ENCODE peak calls at places on chromosomes 2 and 18, in four cellular contexts. One of them, this sample, is unnamed.

GRCh38 chr2:23480991-23481797 is 96.2 kb downstream of the KLHL29 start:
- DNase-seq in right atrium auricular region: no peak
- DNase-seq in breast epithelium: peak; percentile 60
- DNase-seq in HFFc6: peak; percentile 59
- DNase-seq in this sample: no peak

GRCh38 chr2:190835303-190835930 is 45.2 kb upstream of the GLS start:
- DNase-seq in right atrium auricular region: peak; percentile 73
- DNase-seq in breast epithelium: peak; percentile 44
- DNase-seq in HFFc6: peak; percentile 82
- DNase-seq in this sample: no peak

GRCh38 chr18:12443631-12444030 is 35.9 kb downstream of the PRELID3A start:
- DNase-seq in right atrium auricular region: no peak
- DNase-seq in breast epithelium: no peak
- DNase-seq in HFFc6: no peak
- DNase-seq in this sample: no peak

GRCh38 chr18:49944681-49945080 is 131.3 kb upstream of the ACAA2 start:
- DNase-seq in right atrium auricular region: no peak
- DNase-seq in breast epithelium: no peak
- DNase-seq in HFFc6: no peak
- DNase-seq in this sample: no peak

GRCh38 chr2:112156152-112156986 is 18.2 kb downstream of the FBLN7 start:
- DNase-seq in right atrium auricular region: no peak
- DNase-seq in breast epithelium: no peak
- DNase-seq in HFFc6: no peak
- DNase-seq in this sample: no peak

GRCh38 chr18:3248670-3249359 is 1.2 kb downstream of the MYL12A start:
- DNase-seq in right atrium auricular region: no peak
- DNase-seq in breast epithelium: peak; percentile 54
- DNase-seq in HFFc6: no peak
- DNase-seq in this sample: no peak

GRCh38 chr2:159410276-159410675 is 123.8 kb upstream of the WDSUB1 start:
- DNase-seq in right atrium auricular region: no peak
- DNase-seq in breast epithelium: no peak
- DNase-seq in HFFc6: no peak
- DNase-seq in this sample: no peak

GRCh38 chr2:188364033-188364432 is 72.4 kb downstream of the GULP1 start:
- DNase-seq in right atrium auricular region: no peak
- DNase-seq in breast epithelium: no peak
- DNase-seq in HFFc6: no peak
- DNase-seq in this sample: no peak

GRCh38 chr2:71786291-71787107 is 333.1 kb downstream of the DYSF start:
- DNase-seq in right atrium auricular region: peak; percentile 52
- DNase-seq in breast epithelium: peak; percentile 8
- DNase-seq in HFFc6: no peak
- DNase-seq in this sample: no peak

GRCh38 chr18:58635891-58636290 is 7.0 kb upstream of the ALPK2 start:
- DNase-seq in right atrium auricular region: no peak
- DNase-seq in breast epithelium: no peak
- DNase-seq in HFFc6: peak; percentile 66
- DNase-seq in this sample: no peak

GRCh38 chr2:130727286-130727924 is 1.5 kb upstream of the GPR148 start:
- DNase-seq in right atrium auricular region: peak; percentile 76
- DNase-seq in breast epithelium: peak; percentile 67
- DNase-seq in HFFc6: peak; percentile 25
- DNase-seq in this sample: peak; percentile 67

GRCh38 chr2:240885980-240886565 is 9.9 kb downstream of the MAB21L4 start:
- DNase-seq in right atrium auricular region: no peak
- DNase-seq in breast epithelium: no peak
- DNase-seq in HFFc6: no peak
- DNase-seq in this sample: no peak

GRCh38 chr2:183610724-183611123 is 486.5 kb downstream of the NUP35 start:
- DNase-seq in right atrium auricular region: no peak
- DNase-seq in breast epithelium: no peak
- DNase-seq in HFFc6: no peak
- DNase-seq in this sample: no peak

DNA sequence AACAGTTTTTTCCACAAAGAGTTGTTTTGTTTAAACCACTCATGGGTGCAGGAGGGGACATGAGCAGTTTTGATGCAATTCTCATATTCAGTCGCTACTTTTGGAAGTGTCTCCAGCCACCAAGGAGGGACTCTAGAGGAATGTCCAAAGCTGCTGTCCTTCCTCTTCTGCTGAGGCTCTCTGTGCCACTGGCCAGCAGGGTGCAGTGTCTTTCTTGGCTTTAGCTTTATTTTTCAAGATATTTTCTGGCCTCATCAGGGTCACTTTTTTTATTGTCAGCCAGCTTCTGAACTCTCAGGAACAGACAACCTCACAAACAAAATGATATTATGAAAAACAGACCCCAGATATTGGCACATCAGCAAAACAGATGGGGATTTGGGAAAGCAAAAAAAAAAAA is 289.3 kb upstream of the ZSWIM2 start:
- DNase-seq in right atrium auricular region: peak; percentile 67
- DNase-seq in breast epithelium: no peak
- DNase-seq in HFFc6: peak; percentile 26
- DNase-seq in this sample: no peak
- TF ChIP-seq CTCF in right atrium auricular region: no peak
- TF ChIP-seq CTCF in breast epithelium: peak; percentile 25
- TF ChIP-seq CTCF in HFFc6: peak; percentile 77
- TF ChIP-seq CTCF in this sample: no peak

GRCh38 chr2:85215074-85216050 is 82.2 kb downstream of the TCF7L1 start:
- DNase-seq in right atrium auricular region: no peak
- DNase-seq in breast epithelium: peak; percentile 52
- DNase-seq in HFFc6: peak; percentile 87
- DNase-seq in this sample: no peak
- TF ChIP-seq CTCF in right atrium auricular region: no peak
- TF ChIP-seq CTCF in breast epithelium: peak; percentile 28
- TF ChIP-seq CTCF in HFFc6: peak; percentile 32
- TF ChIP-seq CTCF in this sample: no peak

DNA sequence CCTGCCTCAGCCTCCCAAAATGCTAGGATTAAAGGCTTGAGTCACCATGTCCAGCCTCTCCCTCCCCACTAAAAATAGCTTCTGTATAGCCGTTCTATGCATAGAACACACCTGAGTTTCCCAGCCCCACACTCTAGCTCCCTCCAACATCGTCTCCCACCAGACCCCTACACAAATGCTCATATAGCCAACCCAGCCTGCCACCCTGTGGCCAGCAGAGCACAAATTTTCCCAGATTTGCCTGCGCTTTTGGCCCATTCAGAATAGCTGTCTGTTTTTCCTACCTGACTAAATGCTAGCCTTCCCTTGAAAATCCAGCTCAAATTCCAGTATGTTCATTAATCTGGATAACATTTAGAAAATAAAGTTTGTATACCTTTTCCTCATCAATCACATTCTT is 22.8 kb downstream of the TRABD2A start:
- DNase-seq in right atrium auricular region: no peak
- DNase-seq in breast epithelium: no peak
- DNase-seq in HFFc6: no peak
- DNase-seq in this sample: no peak
- TF ChIP-seq CTCF in right atrium auricular region: no peak
- TF ChIP-seq CTCF in breast epithelium: no peak
- TF ChIP-seq CTCF in HFFc6: peak; percentile 68
- TF ChIP-seq CTCF in this sample: no peak

DNA sequence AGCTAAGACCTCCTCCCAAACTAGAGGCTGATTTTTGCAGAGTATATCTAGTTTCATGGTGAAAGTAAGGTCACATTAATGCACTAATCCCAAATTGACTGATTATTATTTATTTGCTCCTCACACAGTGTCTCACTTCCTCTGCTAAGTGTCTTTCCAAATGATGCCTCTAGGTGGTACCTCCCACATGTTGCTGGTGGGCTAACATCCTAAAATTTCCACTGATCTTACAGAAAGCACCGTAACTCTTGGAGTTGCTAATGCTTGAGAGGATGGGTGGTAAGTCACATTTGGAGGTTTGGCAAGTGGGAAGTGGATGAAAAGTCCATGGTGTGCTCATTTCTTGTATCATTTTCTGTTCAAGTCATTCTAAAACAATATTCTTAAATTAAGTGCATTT is 428.7 kb upstream of the GYPC start:
- DNase-seq in right atrium auricular region: no peak
- DNase-seq in breast epithelium: no peak
- DNase-seq in HFFc6: no peak
- DNase-seq in this sample: no peak
- TF ChIP-seq CTCF in right atrium auricular region: no peak
- TF ChIP-seq CTCF in breast epithelium: no peak
- TF ChIP-seq CTCF in HFFc6: peak; percentile 16
- TF ChIP-seq CTCF in this sample: no peak

GRCh38 chr2:224887159-224887558 is 155.1 kb downstream of the DOCK10 start:
- DNase-seq in right atrium auricular region: no peak
- DNase-seq in breast epithelium: no peak
- DNase-seq in HFFc6: peak; percentile 79
- DNase-seq in this sample: no peak
- TF ChIP-seq CTCF in right atrium auricular region: no peak
- TF ChIP-seq CTCF in breast epithelium: no peak
- TF ChIP-seq CTCF in HFFc6: peak; percentile 68
- TF ChIP-seq CTCF in this sample: no peak

GRCh38 chr2:96407041-96407918 is 71.7 kb downstream of the NCAPH start:
- DNase-seq in right atrium auricular region: peak; percentile 76
- DNase-seq in breast epithelium: peak; percentile 79
- DNase-seq in HFFc6: peak; percentile 42
- DNase-seq in this sample: peak; percentile 48

GRCh38 chr2:96412307-96413066 is 76.9 kb downstream of the NCAPH start:
- DNase-seq in right atrium auricular region: peak; percentile 34
- DNase-seq in breast epithelium: no peak
- DNase-seq in HFFc6: no peak
- DNase-seq in this sample: no peak

GRCh38 chr2:96407919-96408550 is 72.5 kb downstream of the NCAPH start:
- DNase-seq in right atrium auricular region: peak; percentile 58
- DNase-seq in breast epithelium: no peak
- DNase-seq in HFFc6: no peak
- DNase-seq in this sample: no peak

GRCh38 chr2:96409543-96410184 is 74.1 kb downstream of the NCAPH start:
- DNase-seq in right atrium auricular region: no peak
- DNase-seq in breast epithelium: no peak
- DNase-seq in HFFc6: no peak
- DNase-seq in this sample: no peak

DNA sequence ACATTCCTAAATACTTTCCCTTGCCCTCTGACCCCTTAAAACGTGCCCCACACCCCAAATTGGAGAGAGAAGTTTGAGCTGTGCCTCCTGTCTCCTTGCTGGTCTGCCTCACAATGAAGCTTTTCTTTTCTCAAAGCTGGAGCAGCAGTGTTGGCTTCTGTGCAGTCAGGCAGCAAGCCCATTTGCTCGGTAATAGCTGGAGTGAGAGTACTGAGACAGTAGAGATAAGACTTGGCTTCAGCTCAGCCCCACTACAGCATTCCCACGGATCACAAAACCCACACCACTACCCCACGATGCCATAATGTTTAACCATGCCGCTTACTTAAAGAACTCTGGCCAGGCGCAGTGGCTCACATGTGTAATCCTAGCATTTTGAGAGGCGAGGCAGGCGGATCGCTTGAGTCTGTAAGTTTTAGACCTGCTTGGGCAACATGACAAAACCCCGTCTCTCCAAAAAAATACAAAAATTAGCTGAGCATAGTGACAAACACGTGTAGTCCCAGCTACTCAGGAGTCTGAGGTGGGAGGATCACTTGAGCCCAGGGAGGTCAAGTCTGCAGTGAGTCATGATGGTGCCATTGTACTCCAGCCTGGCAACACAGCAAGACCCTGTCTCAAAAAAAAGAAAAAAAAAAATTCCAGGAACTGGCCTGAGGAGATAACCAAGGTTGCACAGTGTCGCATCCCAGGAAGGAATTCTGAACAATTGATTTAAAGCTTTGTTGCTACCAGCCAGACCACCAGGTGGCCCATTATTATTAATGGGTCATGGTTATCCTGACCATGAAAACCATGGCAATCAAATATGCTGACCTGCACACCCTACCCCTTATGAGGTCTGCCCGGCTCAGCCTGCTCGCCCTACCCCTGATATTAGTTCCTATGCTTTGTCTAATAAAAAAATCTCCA is 73.3 kb downstream of the NCAPH start:
- DNase-seq in right atrium auricular region: peak; percentile 79
- DNase-seq in breast epithelium: peak; percentile 60
- DNase-seq in HFFc6: no peak
- DNase-seq in this sample: no peak
- TF ChIP-seq CTCF in right atrium auricular region: no peak
- TF ChIP-seq CTCF in breast epithelium: no peak
- TF ChIP-seq CTCF in HFFc6: peak; percentile 43
- TF ChIP-seq CTCF in this sample: no peak

DNA sequence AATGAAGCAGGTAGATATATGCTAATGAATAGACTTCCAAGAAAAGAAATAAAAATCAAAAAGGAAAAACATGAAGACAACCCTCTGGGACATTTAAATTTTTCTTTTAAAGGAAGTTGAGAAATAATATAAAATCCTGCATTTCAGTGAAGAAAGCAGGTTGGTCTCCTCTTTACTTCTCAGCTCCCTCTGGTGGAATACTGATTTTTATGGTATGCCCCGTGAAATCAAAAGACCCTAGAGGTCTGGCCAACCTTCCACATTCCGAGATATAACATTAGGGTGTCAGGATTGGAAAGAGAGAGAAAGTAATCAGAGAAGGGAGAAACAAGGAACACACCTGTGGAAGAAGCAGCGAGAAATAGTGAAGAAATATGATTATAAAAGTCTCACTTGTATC is 72.7 kb downstream of the DNER start:
- DNase-seq in right atrium auricular region: no peak
- DNase-seq in breast epithelium: no peak
- DNase-seq in HFFc6: no peak
- DNase-seq in this sample: no peak
- TF ChIP-seq CTCF in right atrium auricular region: no peak
- TF ChIP-seq CTCF in breast epithelium: no peak
- TF ChIP-seq CTCF in HFFc6: peak; percentile 43
- TF ChIP-seq CTCF in this sample: no peak

DNA sequence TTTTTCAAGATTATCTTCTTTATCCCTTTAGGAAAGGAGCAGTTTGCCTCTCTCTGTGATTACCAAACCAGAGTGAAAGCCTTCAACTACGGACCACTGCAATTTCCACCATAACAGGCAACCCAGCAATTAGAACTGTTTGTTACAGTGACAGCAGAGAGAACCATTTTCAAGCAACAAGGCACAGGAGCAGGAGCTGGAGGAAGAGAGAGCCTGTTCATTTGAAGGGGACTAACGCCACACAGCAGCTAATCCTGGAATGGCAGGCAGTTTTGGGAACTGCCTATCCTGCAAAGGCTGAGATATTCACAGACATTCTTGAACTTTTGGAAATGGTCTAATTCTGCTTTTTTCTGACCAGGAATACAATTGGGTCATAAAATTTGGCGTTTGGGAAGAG is 1541.9 kb upstream of the PIK3C3 start:
- DNase-seq in right atrium auricular region: no peak
- DNase-seq in breast epithelium: no peak
- DNase-seq in HFFc6: no peak
- DNase-seq in this sample: no peak
- TF ChIP-seq CTCF in right atrium auricular region: no peak
- TF ChIP-seq CTCF in breast epithelium: no peak
- TF ChIP-seq CTCF in HFFc6: no peak
- TF ChIP-seq CTCF in this sample: no peak

This sample was measured in activated B cell treated with CpG ODN at 0.5 μM for 24 hours.